ENCODE peak calls at places on chromosomes 4 and X, in seven cellular contexts. G is tibial artery; V is Panc1; Q is CD8-positive, alpha-beta memory T cell; H is ascending aorta; E is neural progenitor cell; Y is AG04450. M is an unnamed sample. For H3K27me3, the result is how much of the 10 kb centered on the place peaks cover.

GRCh38 chrX:24169211-24169610 is 19.7 kb downstream of the ZFX start:
- DNase-seq in V (no peak), Q (no peak), H (no peak), G (no peak), E (no peak), Y (no peak), M (no peak)

GRCh38 chr4:143287571-143287923 is 49.1 kb upstream of the GAB1 start:
- DNase-seq in E (peak), Q (no peak), G (no peak), H (no peak), Y (no peak), V (no peak), M (no peak)

GRCh38 chr4:166924456-166924855 is 309.8 kb downstream of the SPOCK3 start:
- DNase-seq in V (no peak), E (no peak), G (no peak), Y (no peak), Q (no peak), H (no peak), M (no peak)

GRCh38 chr4:138113819-138114415 is 128.2 kb downstream of the SLC7A11 start:
- DNase-seq in G (no peak), E (no peak), Y (peak), Q (no peak), H (no peak), V (no peak), M (no peak)

GRCh38 chrX:43809463-43809862 is 72.8 kb downstream of the MAOB start:
- DNase-seq in Q (no peak), G (no peak), V (no peak), Y (no peak), E (no peak), H (no peak), M (no peak)

GRCh38 chrX:1223253-1223621 is 10.8 kb upstream of the CRLF2 start:
- DNase-seq in Y (no peak), E (no peak), H (no peak), V (no peak), Q (no peak), G (no peak), M (peak)

GRCh38 chrX:30533261-30533660 is 44.3 kb downstream of the TASL start:
- DNase-seq in H (no peak), E (no peak), Y (no peak), G (no peak), V (no peak), Q (no peak), M (no peak)

GRCh38 chrX:18998653-18999052 is 14.7 kb upstream of the PHKA2 start:
- DNase-seq in V (no peak), E (no peak), Q (no peak), Y (no peak), H (no peak), G (no peak), M (no peak)

GRCh38 chr4:82589756-82590155 is 28.0 kb upstream of the TMEM150C start:
- DNase-seq in E (no peak), Q (no peak), V (no peak), Y (no peak), H (no peak), G (no peak), M (no peak)

GRCh38 chrX:48487362-48487785 is 11.4 kb downstream of the FTSJ1 start:
- DNase-seq in Q (no peak), V (no peak), G (no peak), Y (peak), H (no peak), E (no peak), M (no peak)

GRCh38 chr4:111847256-111848108 is 297.8 kb upstream of the FAM241A start:
- DNase-seq in V (no peak), G (no peak), H (no peak), E (peak), Y (no peak), Q (no peak), M (no peak)

GRCh38 chr4:139909036-139909435 is 243.4 kb downstream of the MGST2 start:
- DNase-seq in E (no peak), V (no peak), H (no peak), G (no peak), Y (no peak), Q (no peak), M (no peak)

GRCh38 chr4:66629927-66630326 is 915.4 kb downstream of the CENPC start:
- DNase-seq in E (no peak), H (no peak), G (no peak), V (no peak), Y (no peak), Q (no peak), M (no peak)

GRCh38 chr4:69026974-69027373 is 69.3 kb upstream of the UGT2B7 start:
- DNase-seq in Q (no peak), G (no peak), V (no peak), Y (no peak), E (no peak), H (no peak), M (no peak)

GRCh38 chr4:29708473-29708872 is 1011.7 kb upstream of the PCDH7 start:
- DNase-seq in Q (no peak), E (peak), G (no peak), V (no peak), Y (peak), H (no peak), M (no peak)

GRCh38 chr4:73869130-73870055 is at the start of gene CXCL1:
- DNase-seq in E (peak), G (peak), Y (no peak), V (no peak), H (no peak), Q (no peak), M (no peak)

GRCh38 chrX:118530537-118530936 is 34.9 kb downstream of the DOCK11 start:
- DNase-seq in Q (no peak), G (no peak), H (no peak), Y (no peak), E (no peak), V (no peak), M (no peak)

GRCh38 chr4:68416591-68416990 is 30.7 kb upstream of the TMPRSS11E start:
- DNase-seq in E (no peak), H (no peak), V (no peak), Y (no peak), G (no peak), Q (no peak), M (no peak)

GRCh38 chr4:96009720-96010119 is 169.8 kb downstream of the PDHA2 start:
- DNase-seq in Y (no peak), E (no peak), Q (no peak), H (no peak), V (no peak), G (no peak), M (no peak)

GRCh38 chr4:188002751-188003150 is 7.2 kb downstream of the ZFP42 start:
- DNase-seq in V (no peak), Q (no peak), G (no peak), Y (no peak), H (no peak), E (no peak), M (no peak)
- H3K27me3 ChIP-seq in V (under half), Q (under half), G (under half), Y (under half), H (under half), E (under half), M (under half)

GRCh38 chr4:122784261-122784660 is 42.4 kb upstream of the FGF2 start:
- DNase-seq in H (no peak), G (no peak), V (no peak), E (no peak), Q (no peak), Y (no peak), M (no peak)

GRCh38 chr4:122785099-122785498 is 41.5 kb upstream of the FGF2 start:
- DNase-seq in Y (no peak), V (no peak), Q (no peak), G (no peak), E (no peak), H (no peak), M (no peak)

GRCh38 chr4:122788935-122789334 is 37.7 kb upstream of the FGF2 start:
- DNase-seq in V (no peak), Q (no peak), E (no peak), G (no peak), H (no peak), Y (no peak), M (no peak)

GRCh38 chr4:122787940-122788339 is 38.7 kb upstream of the FGF2 start:
- DNase-seq in V (no peak), G (no peak), E (no peak), H (no peak), Y (no peak), Q (no peak), M (no peak)

GRCh38 chr4:122783301-122784215 is 43.1 kb upstream of the FGF2 start:
- DNase-seq in E (peak), Y (peak), V (peak), Q (no peak), G (peak), H (peak), M (no peak)
- H3K27ac ChIP-seq in E (peak), Y (peak), V (peak), Q (peak), G (peak), H (peak), M (no peak)

GRCh38 chrX:55028040-55028439 is 2.7 kb downstream of the ALAS2 start:
- DNase-seq in Y (no peak), Q (no peak), E (no peak), V (no peak), G (no peak), H (no peak), M (no peak)

GRCh38 chrX:55030490-55031285 is at the start of gene ALAS2:
- DNase-seq in Y (no peak), G (no peak), V (no peak), Q (no peak), E (no peak), H (no peak), M (no peak)

GRCh38 chrX:55033429-55033828 is 2.7 kb upstream of the ALAS2 start:
- DNase-seq in V (no peak), Y (no peak), Q (no peak), E (no peak), G (no peak), H (no peak), M (no peak)
- H3K27me3 ChIP-seq in V (under half), Y (under half), Q (under half), E (under half), G (under half), H (under half), M (under half)

DNA sequence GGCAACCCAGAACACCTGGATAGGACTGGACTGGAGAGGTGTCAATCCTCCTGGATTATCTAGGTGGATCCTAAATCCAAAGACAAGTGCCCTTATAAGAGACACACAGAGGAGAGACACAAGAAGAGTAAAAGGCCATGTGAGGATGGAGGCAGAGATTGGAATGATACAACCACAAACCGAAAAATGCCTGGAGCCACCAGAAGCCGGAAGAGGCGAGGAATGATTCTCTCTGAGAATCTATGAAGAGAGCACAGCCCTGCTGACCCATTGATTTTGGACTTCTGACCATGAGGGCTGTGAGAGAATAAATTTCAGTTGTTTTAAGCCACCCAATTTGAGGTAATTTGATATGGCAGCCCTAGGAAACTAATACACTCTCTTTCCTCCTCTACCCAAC is 20.1 kb downstream of the GPC3 start:
- DNase-seq in Y (no peak), Q (no peak), V (no peak), E (no peak), G (no peak), H (no peak), M (no peak)
- H3K27ac ChIP-seq in Y (no peak), Q (no peak), V (no peak), E (no peak), G (no peak), H (no peak), M (no peak)

DNA sequence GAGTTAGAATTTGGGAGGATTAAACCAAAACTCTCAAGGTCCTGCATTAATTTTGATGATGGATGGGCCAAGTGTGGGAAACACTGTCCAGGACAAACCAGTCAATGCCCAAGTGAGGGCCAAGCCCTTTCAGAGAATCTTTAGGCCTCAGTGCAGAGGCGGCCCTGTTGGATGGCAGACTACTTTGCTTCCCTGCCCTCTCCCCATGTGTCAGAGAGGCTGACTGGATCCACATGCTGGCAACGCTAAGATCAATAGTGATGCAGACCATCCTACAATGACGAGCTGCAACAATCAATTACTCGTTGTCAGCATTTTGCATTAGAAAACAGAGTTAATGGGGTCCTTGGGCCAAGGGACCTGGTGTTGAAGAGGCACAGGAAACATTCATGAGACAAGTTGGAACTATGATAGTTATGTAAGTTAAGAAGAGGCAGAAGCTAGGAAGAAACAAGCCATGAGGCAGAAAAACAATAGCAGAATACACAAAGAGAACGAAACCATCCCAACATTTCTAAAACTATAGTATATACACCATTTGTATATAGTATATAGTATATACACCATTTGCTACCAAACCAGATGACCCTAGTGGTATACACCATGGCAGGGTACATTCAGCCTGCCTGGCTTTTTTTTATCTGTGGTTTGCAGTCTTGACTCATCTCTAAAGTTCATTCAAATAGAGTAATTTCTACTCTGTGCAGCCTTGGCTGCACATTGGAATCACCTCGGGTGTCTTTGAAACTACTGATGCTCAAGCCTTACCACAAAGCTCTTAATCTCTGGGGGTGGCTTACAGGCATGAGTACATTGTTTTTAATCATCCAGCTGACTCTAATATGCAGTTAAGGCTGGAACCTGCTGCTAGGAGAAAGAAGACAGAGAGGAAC is 147.7 kb upstream of the GYPA start:
- DNase-seq in Q (no peak), E (peak), V (no peak), H (no peak), Y (no peak), G (no peak), M (no peak)
- H3K27me3 ChIP-seq in Q (under half), E (under half), V (under half), H (under half), Y (under half), G (under half), M (under half)

GRCh38 chr4:157287445-157287844 is 66.9 kb downstream of the GRIA2 start:
- DNase-seq in E (no peak), Y (no peak), H (no peak), V (no peak), Q (no peak), G (no peak), M (no peak)

GRCh38 chr4:157280673-157281072 is 60.1 kb downstream of the GRIA2 start:
- DNase-seq in V (no peak), E (no peak), Y (no peak), H (no peak), Q (no peak), G (no peak), M (no peak)

GRCh38 chr4:157282019-157282418 is 61.5 kb downstream of the GRIA2 start:
- DNase-seq in E (no peak), G (no peak), Y (no peak), V (no peak), H (no peak), Q (no peak), M (no peak)
- H3K27ac ChIP-seq in E (no peak), G (no peak), Y (no peak), V (no peak), H (no peak), Q (no peak), M (no peak)

GRCh38 chr4:1593458-1593857 is 90.7 kb downstream of the FAM53A start:
- DNase-seq in G (no peak), Q (peak), H (no peak), V (no peak), Y (no peak), E (no peak), M (no peak)

GRCh38 chr4:1591107-1591506 is 93.0 kb downstream of the FAM53A start:
- DNase-seq in E (no peak), G (no peak), V (no peak), H (no peak), Y (no peak), Q (peak), M (no peak)

GRCh38 chr4:1593881-1594345 is 90.2 kb downstream of the FAM53A start:
- DNase-seq in Y (no peak), H (no peak), V (no peak), G (no peak), E (peak), Q (peak), M (no peak)

GRCh38 chr4:1592179-1593037 is 91.7 kb downstream of the FAM53A start:
- DNase-seq in E (no peak), V (no peak), G (no peak), Y (no peak), Q (peak), H (no peak), M (no peak)

GRCh38 chr4:1593038-1593417 is 91.1 kb downstream of the FAM53A start:
- DNase-seq in Q (peak), V (no peak), G (no peak), H (no peak), Y (no peak), E (no peak), M (no peak)
- H3K27me3 ChIP-seq in Q (under half), V (under half), G (half or more), H (under half), Y (under half), E (under half), M (under half)

DNA sequence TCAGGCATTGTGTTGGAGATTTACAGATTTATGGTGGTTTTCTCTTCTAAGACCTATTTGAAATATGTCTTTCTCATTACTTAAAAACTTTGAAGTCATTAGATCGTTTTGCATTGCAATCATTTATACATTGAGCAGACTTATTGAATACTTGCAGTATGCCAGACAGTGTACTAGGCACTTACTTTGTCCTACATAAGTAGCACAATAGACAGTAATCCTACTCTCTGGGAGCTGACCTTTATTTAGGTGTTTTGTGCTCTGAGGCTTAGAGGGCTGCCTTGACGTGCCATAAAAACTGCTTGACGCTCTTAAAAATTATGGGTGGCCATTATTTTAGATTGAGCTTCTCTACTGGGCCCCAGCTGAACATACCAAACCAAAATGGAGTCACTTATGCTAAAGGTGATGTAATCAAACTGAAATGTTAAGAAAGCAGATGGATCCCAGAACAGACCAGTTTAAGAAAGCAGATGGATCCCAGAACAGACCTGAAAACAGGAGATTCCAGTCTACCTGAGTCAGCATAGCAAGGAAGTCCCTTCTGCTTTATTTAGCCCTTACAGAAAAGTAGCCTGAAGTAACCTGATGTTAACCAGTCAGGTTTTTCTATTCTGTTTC is 42.4 kb downstream of the PTTG2 start:
- DNase-seq in G (no peak), V (no peak), E (peak), Y (no peak), H (no peak), Q (no peak), M (no peak)
- H3K27ac ChIP-seq in G (no peak), V (no peak), E (no peak), Y (no peak), H (no peak), Q (no peak), M (no peak)

GRCh38 chr4:7153711-7154110 is 38.6 kb upstream of the SORCS2 start:
- DNase-seq in H (no peak), Q (no peak), V (no peak), E (no peak), G (peak), Y (no peak), M (no peak)

GRCh38 chr4:7150083-7150635 is 42.2 kb upstream of the SORCS2 start:
- DNase-seq in H (no peak), G (no peak), V (no peak), E (no peak), Y (no peak), Q (no peak), M (no peak)

GRCh38 chr4:7154351-7154981 is 37.9 kb upstream of the SORCS2 start:
- DNase-seq in Y (no peak), Q (no peak), H (no peak), G (peak), E (no peak), V (no peak), M (no peak)

GRCh38 chr4:7148337-7148736 is 44.0 kb upstream of the SORCS2 start:
- DNase-seq in G (no peak), V (no peak), Q (no peak), E (no peak), Y (no peak), H (no peak), M (no peak)

GRCh38 chr4:7151668-7152227 is 40.6 kb upstream of the SORCS2 start:
- DNase-seq in Q (no peak), Y (no peak), H (no peak), V (no peak), E (no peak), G (no peak), M (no peak)
- H3K27me3 ChIP-seq in Q (under half), Y (half or more), H (under half), V (under half), E (under half), G (under half), M (under half)

DNA sequence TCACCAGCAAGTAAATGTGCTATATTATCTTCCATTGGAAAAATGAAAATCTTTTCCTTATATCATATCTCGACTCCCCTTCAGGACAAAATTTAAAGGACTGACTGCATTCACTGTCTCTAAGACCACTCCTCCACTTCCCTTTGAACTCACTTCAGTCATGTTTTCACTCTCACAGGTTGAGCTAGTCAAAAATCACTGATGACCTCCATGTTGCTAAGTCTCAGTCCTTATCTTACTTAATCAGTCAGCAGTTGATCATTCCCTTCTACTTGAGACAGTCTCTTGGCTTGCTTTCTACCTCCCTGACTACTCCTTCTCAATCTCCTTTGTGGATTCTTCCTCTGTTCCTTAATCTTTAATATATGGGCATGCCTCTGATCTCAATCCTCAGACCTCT is 117.0 kb upstream of the LSM6 start:
- DNase-seq in G (no peak), V (no peak), E (no peak), Y (no peak), H (no peak), Q (no peak), M (no peak)
- H3K27ac ChIP-seq in G (no peak), V (no peak), E (no peak), Y (no peak), H (no peak), Q (no peak), M (no peak)

M was measured in naive thymus-derived CD4-positive, alpha-beta T cell.